ENCODE peak calls at places on chromosomes 13 and 19, in nine cellular contexts. Q, E, R, O, P, D, Z, T and A are unnamed samples.

GRCh38 chr19:43798546-43799409 is 3.5 kb downstream of the LYPD5 start:
- DNase-seq in Q (no peak), E (peak), R (no peak), O (peak), P (peak), D (no peak), Z (no peak), T (no peak), A (peak)

GRCh38 chr19:788821-789472 is 8.3 kb upstream of the PTBP1 start:
- DNase-seq in Q (peak), E (no peak), R (no peak), O (no peak), P (peak), D (no peak), Z (no peak), T (no peak), A (no peak)

GRCh38 chr19:7606289-7606688 is 10.6 kb downstream of the CAMSAP3 start:
- DNase-seq in Q (peak), E (no peak), R (no peak), O (no peak), P (no peak), D (no peak), Z (no peak), T (no peak), A (no peak)

GRCh38 chr19:31329819-31330218 is 19.4 kb downstream of the TSHZ3 start:
- DNase-seq in Q (no peak), E (no peak), R (no peak), O (no peak), P (no peak), D (no peak), Z (no peak), T (no peak), A (no peak)

GRCh38 chr19:46892252-46893179 is 31.7 kb downstream of the ARHGAP35 start:
- DNase-seq in Q (no peak), E (no peak), R (peak), O (no peak), P (no peak), D (no peak), Z (no peak), T (no peak), A (no peak)

GRCh38 chr13:101841687-101842086 is 389.2 kb downstream of the ITGBL1 start:
- DNase-seq in Q (no peak), E (no peak), R (no peak), O (no peak), P (no peak), D (no peak), Z (no peak), T (no peak), A (no peak)

GRCh38 chr19:14300281-14300680 is 81.0 kb upstream of the ADGRE5 start:
- DNase-seq in Q (no peak), E (peak), R (peak), O (no peak), P (no peak), D (no peak), Z (no peak), T (no peak), A (no peak)

GRCh38 chr13:60700994-60701393 is 304.0 kb downstream of the TDRD3 start:
- DNase-seq in Q (no peak), E (no peak), R (no peak), O (no peak), P (no peak), D (no peak), Z (peak), T (no peak), A (no peak)

GRCh38 chr13:50030315-50030714 is 15.1 kb downstream of the KCNRG start:
- DNase-seq in Q (no peak), E (peak), R (no peak), O (no peak), P (no peak), D (peak), Z (no peak), T (no peak), A (no peak)

GRCh38 chr19:1854542-1855039 is 6.3 kb upstream of the REXO1 start:
- DNase-seq in Q (no peak), E (peak), R (no peak), O (no peak), P (no peak), D (no peak), Z (no peak), T (no peak), A (no peak)

GRCh38 chr19:51660975-51661600 is 14.5 kb upstream of the SIGLEC14 start:
- DNase-seq in Q (peak), E (peak), R (peak), O (peak), P (peak), D (peak), Z (peak), T (peak), A (peak)

GRCh38 chr19:18657590-18658365 is 20.9 kb downstream of the KLHL26 start:
- DNase-seq in Q (peak), E (no peak), R (no peak), O (no peak), P (peak), D (peak), Z (peak), T (no peak), A (no peak)

GRCh38 chr19:42270346-42271044 is 1.4 kb downstream of the CIC start:
- DNase-seq in Q (peak), E (peak), R (peak), O (no peak), P (peak), D (peak), Z (peak), T (no peak), A (no peak)

GRCh38 chr13:49996166-49996915 is 501 bp upstream of the TRIM13 start:
- DNase-seq in Q (peak), E (peak), R (peak), O (peak), P (peak), D (peak), Z (peak), T (peak), A (peak)

GRCh38 chr13:102825921-102826706 is 19.7 kb upstream of the ERCC5 start:
- DNase-seq in Q (peak), E (peak), R (no peak), O (no peak), P (no peak), D (peak), Z (no peak), T (no peak), A (no peak)

GRCh38 chr13:114286808-114287207 is 5.4 kb downstream of the UPF3A start:
- DNase-seq in Q (peak), E (no peak), R (no peak), O (no peak), P (no peak), D (peak), Z (no peak), T (no peak), A (no peak)

GRCh38 chr13:36030670-36031331 is 100.4 kb downstream of the DCLK1 start:
- DNase-seq in Q (no peak), E (peak), R (no peak), O (no peak), P (peak), D (peak), Z (peak), T (no peak), A (no peak)

GRCh38 chr13:65032825-65033224 is 2197.3 kb downstream of the PCDH9 start:
- DNase-seq in Q (no peak), E (no peak), R (no peak), O (no peak), P (no peak), D (no peak), Z (no peak), T (no peak), A (no peak)

GRCh38 chr19:58474291-58474996 is 1.7 kb upstream of the ZNF446 start:
- DNase-seq in Q (peak), E (no peak), R (no peak), O (no peak), P (peak), D (peak), Z (no peak), T (no peak), A (no peak)

GRCh38 chr19:737591-738093 is 13.3 kb upstream of the MISP start:
- DNase-seq in Q (peak), E (peak), R (peak), O (peak), P (peak), D (peak), Z (peak), T (peak), A (peak)

GRCh38 chr19:50505856-50506611 is 5.0 kb downstream of the JOSD2 start:
- DNase-seq in Q (no peak), E (no peak), R (no peak), O (no peak), P (no peak), D (no peak), Z (no peak), T (no peak), A (no peak)

GRCh38 chr19:52248256-52248655 is 21.1 kb upstream of the ZNF766 start:
- DNase-seq in Q (peak), E (peak), R (peak), O (peak), P (peak), D (peak), Z (peak), T (no peak), A (no peak)

GRCh38 chr19:2454962-2455409 is 1.8 kb downstream of the LMNB2 start:
- DNase-seq in Q (peak), E (no peak), R (no peak), O (no peak), P (no peak), D (no peak), Z (no peak), T (no peak), A (no peak)

GRCh38 chr13:66405908-66406802 is 824.0 kb downstream of the PCDH9 start:
- DNase-seq in Q (peak), E (peak), R (no peak), O (no peak), P (no peak), D (peak), Z (no peak), T (no peak), A (no peak)

GRCh38 chr13:33179463-33179862 is 106.1 kb downstream of the STARD13 start:
- DNase-seq in Q (no peak), E (no peak), R (no peak), O (no peak), P (no peak), D (no peak), Z (no peak), T (no peak), A (no peak)

GRCh38 chr13:69524459-69525155 is 583.0 kb upstream of the ATXN8OS start:
- DNase-seq in Q (no peak), E (peak), R (no peak), O (no peak), P (no peak), D (peak), Z (no peak), T (no peak), A (no peak)

GRCh38 chr19:31478241-31478640 is 129.0 kb upstream of the TSHZ3 start:
- DNase-seq in Q (no peak), E (no peak), R (no peak), O (no peak), P (no peak), D (no peak), Z (no peak), T (no peak), A (no peak)

GRCh38 chr19:13056052-13056660 is 46.5 kb downstream of the LYL1 start:
- DNase-seq in Q (peak), E (peak), R (no peak), O (no peak), P (peak), D (peak), Z (peak), T (no peak), A (no peak)

GRCh38 chr19:13055213-13056051 is 47.2 kb downstream of the LYL1 start:
- DNase-seq in Q (peak), E (peak), R (no peak), O (no peak), P (peak), D (peak), Z (peak), T (no peak), A (no peak)

GRCh38 chr19:13058951-13059660 is 43.6 kb downstream of the LYL1 start:
- DNase-seq in Q (peak), E (no peak), R (no peak), O (no peak), P (no peak), D (no peak), Z (no peak), T (no peak), A (no peak)

GRCh38 chr19:13057744-13058143 is 44.9 kb downstream of the LYL1 start:
- DNase-seq in Q (no peak), E (no peak), R (no peak), O (no peak), P (no peak), D (no peak), Z (no peak), T (no peak), A (no peak)

GRCh38 chr19:13057147-13057572 is 45.5 kb downstream of the LYL1 start:
- DNase-seq in Q (no peak), E (no peak), R (no peak), O (no peak), P (no peak), D (no peak), Z (no peak), T (no peak), A (no peak)
- TF ChIP-seq CTCF in Q (no peak), E (no peak), R (no peak), O (no peak), P (no peak), D (no peak), Z (no peak), T (no peak), A (no peak)

GRCh38 chr19:11798391-11799296 is at the start of gene ZNF491:
- DNase-seq in Q (peak), E (no peak), R (peak), O (peak), P (peak), D (peak), Z (peak), T (no peak), A (peak)
- TF ChIP-seq CTCF in Q (no peak), E (no peak), R (peak), O (peak), P (peak), D (no peak), Z (no peak), T (no peak), A (peak)

GRCh38 chr13:44165172-44165894 is 208.3 kb upstream of the SERP2 start:
- DNase-seq in Q (no peak), E (no peak), R (no peak), O (no peak), P (no peak), D (no peak), Z (no peak), T (no peak), A (no peak)

GRCh38 chr13:44169018-44169909 is 204.4 kb upstream of the SERP2 start:
- DNase-seq in Q (no peak), E (no peak), R (no peak), O (peak), P (no peak), D (no peak), Z (no peak), T (no peak), A (no peak)

GRCh38 chr13:44163108-44163507 is 210.5 kb upstream of the SERP2 start:
- DNase-seq in Q (no peak), E (no peak), R (no peak), O (no peak), P (no peak), D (no peak), Z (no peak), T (no peak), A (no peak)

GRCh38 chr13:44170731-44171130 is 202.9 kb upstream of the SERP2 start:
- DNase-seq in Q (no peak), E (no peak), R (no peak), O (no peak), P (no peak), D (no peak), Z (no peak), T (no peak), A (no peak)

GRCh38 chr13:44165895-44166496 is 207.6 kb upstream of the SERP2 start:
- DNase-seq in Q (no peak), E (no peak), R (no peak), O (no peak), P (no peak), D (no peak), Z (no peak), T (no peak), A (no peak)
- TF ChIP-seq CTCF in Q (no peak), E (no peak), R (no peak), O (no peak), P (no peak), D (no peak), Z (no peak), T (no peak), A (no peak)

GRCh38 chr19:3520166-3521103 is 14.3 kb downstream of the FZR1 start:
- DNase-seq in Q (no peak), E (peak), R (no peak), O (peak), P (peak), D (no peak), Z (no peak), T (no peak), A (no peak)
- TF ChIP-seq CTCF in Q (no peak), E (peak), R (no peak), O (no peak), P (no peak), D (no peak), Z (no peak), T (no peak), A (peak)

GRCh38 chr13:27448308-27448707 is 2.1 kb downstream of the MTIF3 start:
- DNase-seq in Q (no peak), E (no peak), R (no peak), O (no peak), P (no peak), D (no peak), Z (no peak), T (no peak), A (no peak)

GRCh38 chr13:27446986-27447583 is 3.3 kb downstream of the MTIF3 start:
- DNase-seq in Q (no peak), E (no peak), R (peak), O (no peak), P (no peak), D (no peak), Z (no peak), T (no peak), A (no peak)

GRCh38 chr13:27449081-27449603 is 1.2 kb downstream of the MTIF3 start:
- DNase-seq in Q (peak), E (no peak), R (no peak), O (no peak), P (peak), D (no peak), Z (no peak), T (no peak), A (no peak)

GRCh38 chr13:27450921-27451461 is 627 bp upstream of the MTIF3 start:
- DNase-seq in Q (peak), E (peak), R (peak), O (peak), P (peak), D (peak), Z (peak), T (no peak), A (peak)

DNA sequence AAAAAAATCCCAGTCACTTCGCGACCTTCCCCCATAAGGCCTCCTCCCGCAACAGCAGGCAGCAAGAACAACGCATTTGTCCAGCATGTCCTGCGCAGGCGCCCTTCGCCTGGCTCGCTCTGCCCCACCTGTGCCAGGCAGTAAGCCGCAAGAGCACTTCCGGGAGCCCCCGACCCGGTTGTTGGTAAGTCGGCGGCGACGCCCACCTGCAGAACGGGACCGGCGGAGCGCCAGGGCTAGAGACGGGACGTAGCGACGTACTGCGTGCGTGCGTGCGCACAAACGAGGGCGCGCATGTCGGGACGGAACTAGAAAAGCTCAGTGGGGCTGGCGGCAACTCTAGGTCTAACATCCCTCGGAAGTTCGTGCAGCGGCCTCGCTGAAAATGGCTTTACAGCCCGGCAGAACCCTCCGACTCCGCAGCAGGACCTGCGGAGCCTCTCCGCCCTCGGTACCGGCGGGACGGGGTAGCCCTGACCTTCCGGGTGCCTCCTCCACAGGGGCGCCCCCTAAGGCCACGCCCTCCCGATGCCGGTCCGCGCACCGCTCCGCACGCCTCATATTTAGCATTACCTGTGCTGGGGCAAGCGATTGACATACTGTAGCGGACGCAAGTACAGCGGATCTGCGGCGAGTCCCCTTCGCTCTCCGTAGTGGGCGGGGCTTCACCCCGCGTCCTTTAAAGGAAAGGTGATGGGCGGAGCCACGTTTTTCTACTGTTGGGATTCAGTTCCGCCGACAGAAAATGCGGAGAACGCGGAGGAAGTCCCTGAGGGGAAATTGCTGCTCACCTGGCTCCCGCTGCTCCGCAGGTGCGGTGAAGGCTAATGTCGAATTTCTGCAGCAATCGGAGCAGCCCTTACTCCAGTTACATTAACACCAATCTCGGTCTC is at the start of gene MTIF3:
- DNase-seq in Q (peak), E (peak), R (peak), O (peak), P (peak), D (peak), Z (peak), T (peak), A (peak)
- TF ChIP-seq CTCF in Q (no peak), E (no peak), R (peak), O (no peak), P (no peak), D (peak), Z (no peak), T (no peak), A (no peak)

GRCh38 chr13:23159205-23159586 is 21.6 kb upstream of the SGCG start:
- DNase-seq in Q (peak), E (peak), R (no peak), O (peak), P (peak), D (peak), Z (no peak), T (peak), A (peak)
- TF ChIP-seq CTCF in Q (peak), E (peak), R (no peak), O (peak), P (peak), D (peak), Z (no peak), T (peak), A (peak)

GRCh38 chr13:31224174-31224669 is 24.4 kb downstream of the B3GLCT start:
- DNase-seq in Q (no peak), E (no peak), R (no peak), O (no peak), P (no peak), D (no peak), Z (no peak), T (no peak), A (no peak)
- TF ChIP-seq CTCF in Q (no peak), E (no peak), R (no peak), O (no peak), P (no peak), D (no peak), Z (no peak), T (no peak), A (no peak)

GRCh38 chr13:81927347-81927746 is 1586.4 kb upstream of the SPRY2 start:
- DNase-seq in Q (no peak), E (peak), R (no peak), O (peak), P (no peak), D (no peak), Z (no peak), T (no peak), A (no peak)
- TF ChIP-seq CTCF in Q (no peak), E (no peak), R (peak), O (no peak), P (no peak), D (no peak), Z (no peak), T (no peak), A (peak)

GRCh38 chr19:5680083-5680436 is 256 bp downstream of the MICOS13 start:
- DNase-seq in Q (no peak), E (peak), R (no peak), O (peak), P (peak), D (no peak), Z (no peak), T (no peak), A (no peak)
- TF ChIP-seq CTCF in Q (no peak), E (no peak), R (no peak), O (no peak), P (no peak), D (no peak), Z (no peak), T (no peak), A (no peak)

GRCh38 chr13:39051157-39051556 is 12.9 kb downstream of the NHLRC3 start:
- DNase-seq in Q (no peak), E (peak), R (peak), O (peak), P (peak), D (peak), Z (no peak), T (no peak), A (no peak)
- TF ChIP-seq CTCF in Q (peak), E (peak), R (peak), O (peak), P (peak), D (peak), Z (peak), T (peak), A (peak)